ENCODE peak calls at places on chromosomes 11 and 22, in four cellular contexts. One of them, this sample, is unnamed.

GRCh38 chr11:132030896-132031295 is 660.5 kb downstream of the NTM start:
- DNase-seq in coronary artery: no peak
- DNase-seq in T-helper 9 cell: no peak
- DNase-seq in anterior cingulate cortex: no peak
- DNase-seq in this sample: no peak

GRCh38 chr11:112608466-112608865 is 347.8 kb upstream of the PLET1 start:
- DNase-seq in coronary artery: no peak
- DNase-seq in T-helper 9 cell: no peak
- DNase-seq in anterior cingulate cortex: no peak
- DNase-seq in this sample: no peak

GRCh38 chr11:127098684-127099083 is 98.1 kb upstream of the KIRREL3 start:
- DNase-seq in coronary artery: no peak
- DNase-seq in T-helper 9 cell: no peak
- DNase-seq in anterior cingulate cortex: no peak
- DNase-seq in this sample: no peak

GRCh38 chr11:120335596-120335927 is 651 bp upstream of the ARHGEF12 start:
- DNase-seq in coronary artery: no peak
- DNase-seq in T-helper 9 cell: peak
- DNase-seq in anterior cingulate cortex: no peak
- DNase-seq in this sample: no peak

GRCh38 chr11:6404341-6405038 is 14.2 kb downstream of the SMPD1 start:
- DNase-seq in coronary artery: no peak
- DNase-seq in T-helper 9 cell: no peak
- DNase-seq in anterior cingulate cortex: peak
- DNase-seq in this sample: no peak

GRCh38 chr22:46278656-46279645 is 11.1 kb downstream of the TTC38 start:
- DNase-seq in coronary artery: no peak
- DNase-seq in T-helper 9 cell: no peak
- DNase-seq in anterior cingulate cortex: no peak
- DNase-seq in this sample: no peak

GRCh38 chr11:131624526-131624925 is 254.1 kb downstream of the NTM start:
- DNase-seq in coronary artery: no peak
- DNase-seq in T-helper 9 cell: no peak
- DNase-seq in anterior cingulate cortex: no peak
- DNase-seq in this sample: no peak

GRCh38 chr11:288328-289144 is at the start of gene PGGHG:
- DNase-seq in coronary artery: peak
- DNase-seq in T-helper 9 cell: peak
- DNase-seq in anterior cingulate cortex: no peak
- DNase-seq in this sample: peak

GRCh38 chr11:86459682-86460460 is 85.2 kb downstream of the CCDC81 start:
- DNase-seq in coronary artery: peak
- DNase-seq in T-helper 9 cell: no peak
- DNase-seq in anterior cingulate cortex: peak
- DNase-seq in this sample: peak

GRCh38 chr22:31853736-31854500 is 90.4 kb upstream of the YWHAH start:
- DNase-seq in coronary artery: no peak
- DNase-seq in T-helper 9 cell: no peak
- DNase-seq in anterior cingulate cortex: no peak
- DNase-seq in this sample: no peak

GRCh38 chr11:9858822-9859221 is 194.9 kb downstream of the SWAP70 start:
- DNase-seq in coronary artery: no peak
- DNase-seq in T-helper 9 cell: no peak
- DNase-seq in anterior cingulate cortex: no peak
- DNase-seq in this sample: no peak

GRCh38 chr11:8699903-8700302 is 17.3 kb downstream of the RPL27A start:
- DNase-seq in coronary artery: no peak
- DNase-seq in T-helper 9 cell: no peak
- DNase-seq in anterior cingulate cortex: peak
- DNase-seq in this sample: no peak

GRCh38 chr11:64714664-64715063 is 8.3 kb downstream of the NRXN2 start:
- DNase-seq in coronary artery: no peak
- DNase-seq in T-helper 9 cell: no peak
- DNase-seq in anterior cingulate cortex: no peak
- DNase-seq in this sample: no peak

GRCh38 chr22:38305481-38306448 is 11.5 kb downstream of the CSNK1E start:
- DNase-seq in coronary artery: no peak
- DNase-seq in T-helper 9 cell: peak
- DNase-seq in anterior cingulate cortex: no peak
- DNase-seq in this sample: no peak

GRCh38 chr11:7969756-7970646 is 4.8 kb upstream of the NLRP10 start:
- DNase-seq in coronary artery: no peak
- DNase-seq in T-helper 9 cell: no peak
- DNase-seq in anterior cingulate cortex: no peak
- DNase-seq in this sample: no peak

GRCh38 chr11:96567193-96567592 is 177.4 kb downstream of the JRKL start:
- DNase-seq in coronary artery: no peak
- DNase-seq in T-helper 9 cell: no peak
- DNase-seq in anterior cingulate cortex: no peak
- DNase-seq in this sample: no peak

GRCh38 chr11:201936-202335 is 5.3 kb downstream of the BET1L start:
- DNase-seq in coronary artery: peak
- DNase-seq in T-helper 9 cell: no peak
- DNase-seq in anterior cingulate cortex: no peak
- DNase-seq in this sample: no peak

GRCh38 chr11:8040921-8041285 is 40.1 kb upstream of the TUB start:
- DNase-seq in coronary artery: peak
- DNase-seq in T-helper 9 cell: no peak
- DNase-seq in anterior cingulate cortex: no peak
- DNase-seq in this sample: no peak

GRCh38 chr11:6598555-6598954 is 4.9 kb downstream of the RRP8 start:
- DNase-seq in coronary artery: no peak
- DNase-seq in T-helper 9 cell: no peak
- DNase-seq in anterior cingulate cortex: no peak
- DNase-seq in this sample: no peak

GRCh38 chr11:1077417-1078119 is 2.9 kb downstream of the MUC2 start:
- DNase-seq in coronary artery: no peak
- DNase-seq in T-helper 9 cell: no peak
- DNase-seq in anterior cingulate cortex: no peak
- DNase-seq in this sample: no peak

GRCh38 chr11:122863704-122864326 is 18.7 kb upstream of the JHY start:
- DNase-seq in coronary artery: no peak
- DNase-seq in T-helper 9 cell: peak
- DNase-seq in anterior cingulate cortex: no peak
- DNase-seq in this sample: no peak

GRCh38 chr11:93728792-93729128 is 12.5 kb downstream of the TAF1D start:
- DNase-seq in coronary artery: no peak
- DNase-seq in T-helper 9 cell: no peak
- DNase-seq in anterior cingulate cortex: no peak
- DNase-seq in this sample: no peak

GRCh38 chr11:47289856-47290255 is 19.9 kb downstream of the MADD start:
- DNase-seq in coronary artery: no peak
- DNase-seq in T-helper 9 cell: no peak
- DNase-seq in anterior cingulate cortex: no peak
- DNase-seq in this sample: no peak

GRCh38 chr11:115869780-115870431 is 365.7 kb upstream of the CADM1 start:
- DNase-seq in coronary artery: no peak
- DNase-seq in T-helper 9 cell: no peak
- DNase-seq in anterior cingulate cortex: no peak
- DNase-seq in this sample: no peak

GRCh38 chr11:21464601-21465193 is 728.2 kb upstream of the ANO5 start:
- DNase-seq in coronary artery: no peak
- DNase-seq in T-helper 9 cell: no peak
- DNase-seq in anterior cingulate cortex: no peak
- DNase-seq in this sample: no peak

GRCh38 chr11:44036811-44037657 is 10.7 kb upstream of the ACCSL start:
- DNase-seq in coronary artery: peak
- DNase-seq in T-helper 9 cell: no peak
- DNase-seq in anterior cingulate cortex: peak
- DNase-seq in this sample: peak